ENCODE peak calls at places on chromosome 4, in five cellular contexts. J is stimulated activated CD4-positive, alpha-beta T cell treated with anti-CD3 and anti-CD28 coated beads, Interleukin-1b, Interleukin-23, amount 100 ng/mL, for 24 hours; Q is ELR; R is activated CD8-positive, alpha-beta memory T cell treated with anti-CD3 and anti-CD28 coated beads for 48 hours; E is CD4-positive, alpha-beta T cell. V is an unnamed sample.

GRCh38 chr4:73189274-73189810 is 69.3 kb downstream of the ANKRD17 start:
- DNase-seq in E (no peak), Q (no peak), R (no peak), J (no peak), V (peak)

GRCh38 chr4:83855044-83855443 is 319.1 kb downstream of the GPAT3 start:
- DNase-seq in E (no peak), Q (peak), J (no peak), R (no peak), V (peak)

GRCh38 chr4:30836231-30836630 is 116.1 kb downstream of the PCDH7 start:
- DNase-seq in J (no peak), E (no peak), R (no peak), Q (no peak), V (no peak)

GRCh38 chr4:89998350-89999098 is 103.9 kb downstream of the MMRN1 start:
- DNase-seq in Q (no peak), E (no peak), J (no peak), R (no peak), V (no peak)

GRCh38 chr4:183444953-183445543 is 612 bp downstream of the CDKN2AIP start:
- DNase-seq in R (no peak), Q (peak), J (no peak), E (no peak), V (peak)

GRCh38 chr4:79673898-79674297 is 265.9 kb upstream of the GK2 start:
- DNase-seq in Q (no peak), J (no peak), E (no peak), R (no peak), V (no peak)

GRCh38 chr4:82044141-82044993 is 329.4 kb downstream of the HNRNPD start:
- DNase-seq in E (no peak), J (no peak), Q (peak), R (no peak), V (peak)

GRCh38 chr4:45554423-45554822 is 569.4 kb downstream of the GABRG1 start:
- DNase-seq in E (no peak), R (no peak), Q (no peak), J (no peak), V (no peak)

GRCh38 chr4:74055498-74055897 is 17.0 kb upstream of the CXCL3 start:
- DNase-seq in E (no peak), J (no peak), R (no peak), Q (no peak), V (no peak)

V was measured in epithelial cell of esophagus.